ENCODE peak calls at places on chromosomes 13 and 19, in eight cellular contexts. One of them, this sample, is unnamed.

GRCh38 chr19:2325261-2326046 is 2.9 kb downstream of the LSM7 start:
- DNase-seq in AG10803: no peak
- DNase-seq in chondrocyte: no peak
- DNase-seq in DND-41: no peak
- DNase-seq in dorsolateral prefrontal cortex: peak
- DNase-seq in coronary artery: no peak
- DNase-seq in heart left ventricle: no peak
- DNase-seq in fibroblast of pulmonary artery: no peak
- DNase-seq in this sample: no peak

GRCh38 chr13:70923863-70924752 is 815.9 kb upstream of the KLHL1 start:
- DNase-seq in AG10803: no peak
- DNase-seq in chondrocyte: peak
- DNase-seq in DND-41: no peak
- DNase-seq in dorsolateral prefrontal cortex: no peak
- DNase-seq in coronary artery: no peak
- DNase-seq in heart left ventricle: no peak
- DNase-seq in fibroblast of pulmonary artery: peak
- DNase-seq in this sample: no peak

GRCh38 chr13:30149248-30149647 is 158.1 kb downstream of the KATNAL1 start:
- DNase-seq in AG10803: no peak
- DNase-seq in chondrocyte: peak
- DNase-seq in DND-41: no peak
- DNase-seq in dorsolateral prefrontal cortex: no peak
- DNase-seq in coronary artery: no peak
- DNase-seq in heart left ventricle: no peak
- DNase-seq in fibroblast of pulmonary artery: no peak
- DNase-seq in this sample: no peak

GRCh38 chr13:27168086-27168485 is 3.5 kb downstream of the USP12 start:
- DNase-seq in AG10803: no peak
- DNase-seq in chondrocyte: no peak
- DNase-seq in DND-41: no peak
- DNase-seq in dorsolateral prefrontal cortex: no peak
- DNase-seq in coronary artery: no peak
- DNase-seq in heart left ventricle: no peak
- DNase-seq in fibroblast of pulmonary artery: no peak
- DNase-seq in this sample: no peak

GRCh38 chr19:49224856-49225255 is 67.3 kb downstream of the TRPM4 start:
- DNase-seq in AG10803: peak
- DNase-seq in chondrocyte: peak
- DNase-seq in DND-41: peak
- DNase-seq in dorsolateral prefrontal cortex: no peak
- DNase-seq in coronary artery: no peak
- DNase-seq in heart left ventricle: peak
- DNase-seq in fibroblast of pulmonary artery: peak
- DNase-seq in this sample: no peak

GRCh38 chr19:32901504-32902161 is 32.1 kb upstream of the SLC7A9 start:
- DNase-seq in AG10803: no peak
- DNase-seq in chondrocyte: no peak
- DNase-seq in DND-41: no peak
- DNase-seq in dorsolateral prefrontal cortex: no peak
- DNase-seq in coronary artery: no peak
- DNase-seq in heart left ventricle: no peak
- DNase-seq in fibroblast of pulmonary artery: no peak
- DNase-seq in this sample: no peak

GRCh38 chr19:39411006-39411831 is 1.2 kb upstream of the PLEKHG2 start:
- DNase-seq in AG10803: peak
- DNase-seq in chondrocyte: no peak
- DNase-seq in DND-41: no peak
- DNase-seq in dorsolateral prefrontal cortex: no peak
- DNase-seq in coronary artery: peak
- DNase-seq in heart left ventricle: no peak
- DNase-seq in fibroblast of pulmonary artery: peak
- DNase-seq in this sample: no peak

GRCh38 chr19:17829855-17830566 is 8.7 kb upstream of the INSL3 start:
- DNase-seq in AG10803: peak
- DNase-seq in chondrocyte: no peak
- DNase-seq in DND-41: no peak
- DNase-seq in dorsolateral prefrontal cortex: peak
- DNase-seq in coronary artery: no peak
- DNase-seq in heart left ventricle: no peak
- DNase-seq in fibroblast of pulmonary artery: peak
- DNase-seq in this sample: no peak

GRCh38 chr19:1163934-1164683 is 10.0 kb downstream of the SBNO2 start:
- DNase-seq in AG10803: no peak
- DNase-seq in chondrocyte: peak
- DNase-seq in DND-41: no peak
- DNase-seq in dorsolateral prefrontal cortex: no peak
- DNase-seq in coronary artery: no peak
- DNase-seq in heart left ventricle: no peak
- DNase-seq in fibroblast of pulmonary artery: no peak
- DNase-seq in this sample: no peak

GRCh38 chr19:28486934-28487333 is 726.0 kb downstream of the UQCRFS1 start:
- DNase-seq in AG10803: no peak
- DNase-seq in chondrocyte: no peak
- DNase-seq in DND-41: peak
- DNase-seq in dorsolateral prefrontal cortex: no peak
- DNase-seq in coronary artery: no peak
- DNase-seq in heart left ventricle: no peak
- DNase-seq in fibroblast of pulmonary artery: no peak
- DNase-seq in this sample: no peak

GRCh38 chr19:28488006-28488405 is 724.9 kb downstream of the UQCRFS1 start:
- DNase-seq in AG10803: no peak
- DNase-seq in chondrocyte: no peak
- DNase-seq in DND-41: no peak
- DNase-seq in dorsolateral prefrontal cortex: no peak
- DNase-seq in coronary artery: no peak
- DNase-seq in heart left ventricle: no peak
- DNase-seq in fibroblast of pulmonary artery: no peak
- DNase-seq in this sample: no peak

GRCh38 chr19:28492201-28492600 is 720.8 kb downstream of the UQCRFS1 start:
- DNase-seq in AG10803: no peak
- DNase-seq in chondrocyte: no peak
- DNase-seq in DND-41: no peak
- DNase-seq in dorsolateral prefrontal cortex: no peak
- DNase-seq in coronary artery: no peak
- DNase-seq in heart left ventricle: no peak
- DNase-seq in fibroblast of pulmonary artery: no peak
- DNase-seq in this sample: no peak

GRCh38 chr19:28492616-28493015 is 720.3 kb downstream of the UQCRFS1 start:
- DNase-seq in AG10803: no peak
- DNase-seq in chondrocyte: no peak
- DNase-seq in DND-41: no peak
- DNase-seq in dorsolateral prefrontal cortex: no peak
- DNase-seq in coronary artery: no peak
- DNase-seq in heart left ventricle: no peak
- DNase-seq in fibroblast of pulmonary artery: no peak
- DNase-seq in this sample: no peak

DNA sequence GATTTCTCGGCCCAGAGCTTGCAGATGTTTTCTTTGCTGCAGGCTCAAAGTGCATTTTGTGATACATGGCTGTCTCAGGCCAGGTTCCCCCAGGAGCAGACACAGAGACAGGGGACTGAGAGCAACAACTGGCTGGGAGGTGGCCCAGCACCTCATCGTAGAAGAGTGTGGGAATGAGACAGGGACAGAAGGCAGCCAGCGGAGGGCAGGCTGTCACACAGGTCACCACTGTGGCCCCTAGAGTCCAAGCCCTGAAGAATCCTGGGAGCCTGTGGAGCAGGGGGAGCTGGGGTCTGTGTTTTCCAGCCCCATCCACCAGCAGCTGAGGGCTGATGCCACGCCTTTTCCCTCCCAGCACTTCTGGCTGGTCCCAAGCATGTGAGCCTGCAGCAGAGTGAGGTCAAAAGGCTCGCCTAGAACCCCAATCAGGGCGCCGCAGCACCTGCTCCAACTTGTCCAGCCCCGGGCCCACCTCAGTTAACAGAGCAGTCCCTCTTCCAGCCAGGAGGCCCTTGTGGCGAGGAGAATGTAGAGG is 723.8 kb downstream of the UQCRFS1 start:
- DNase-seq in AG10803: no peak
- DNase-seq in chondrocyte: no peak
- DNase-seq in DND-41: no peak
- DNase-seq in dorsolateral prefrontal cortex: no peak
- DNase-seq in coronary artery: no peak
- DNase-seq in heart left ventricle: no peak
- DNase-seq in fibroblast of pulmonary artery: no peak
- DNase-seq in this sample: no peak
- TF ChIP-seq CTCF in AG10803: no peak
- TF ChIP-seq CTCF in chondrocyte: no peak
- TF ChIP-seq CTCF in DND-41: peak
- TF ChIP-seq CTCF in dorsolateral prefrontal cortex: no peak
- TF ChIP-seq CTCF in coronary artery: no peak
- TF ChIP-seq CTCF in heart left ventricle: no peak
- TF ChIP-seq CTCF in fibroblast of pulmonary artery: no peak
- TF ChIP-seq CTCF in this sample: no peak

DNA sequence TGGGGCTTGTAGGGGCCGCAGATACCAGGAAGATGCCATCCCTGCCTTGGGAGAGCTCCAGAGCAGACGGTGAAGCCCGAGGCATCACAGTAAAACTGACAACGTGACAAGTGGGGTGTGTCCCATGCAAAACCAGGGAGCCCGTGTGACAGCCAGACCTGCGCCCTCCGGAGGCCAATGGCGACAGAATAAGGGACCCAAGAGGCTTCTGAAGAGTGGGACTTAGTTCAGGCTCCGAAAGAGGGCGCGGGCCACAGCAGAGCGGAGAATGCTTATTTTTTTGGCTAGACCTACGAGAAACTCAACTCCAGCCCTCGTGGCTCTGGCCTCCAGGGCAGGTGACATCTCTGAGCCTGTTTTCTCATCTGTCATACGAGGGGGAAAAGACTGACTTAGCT is 23.1 kb downstream of the DPP9 start:
- DNase-seq in AG10803: no peak
- DNase-seq in chondrocyte: peak
- DNase-seq in DND-41: no peak
- DNase-seq in dorsolateral prefrontal cortex: no peak
- DNase-seq in coronary artery: no peak
- DNase-seq in heart left ventricle: no peak
- DNase-seq in fibroblast of pulmonary artery: no peak
- DNase-seq in this sample: no peak
- TF ChIP-seq CTCF in AG10803: no peak
- TF ChIP-seq CTCF in chondrocyte: peak
- TF ChIP-seq CTCF in DND-41: peak
- TF ChIP-seq CTCF in dorsolateral prefrontal cortex: no peak
- TF ChIP-seq CTCF in coronary artery: no peak
- TF ChIP-seq CTCF in heart left ventricle: no peak
- TF ChIP-seq CTCF in fibroblast of pulmonary artery: no peak
- TF ChIP-seq CTCF in this sample: no peak

GRCh38 chr19:42140125-42140754 is 8.0 kb upstream of the POU2F2 start:
- DNase-seq in AG10803: peak
- DNase-seq in chondrocyte: no peak
- DNase-seq in DND-41: peak
- DNase-seq in dorsolateral prefrontal cortex: no peak
- DNase-seq in coronary artery: no peak
- DNase-seq in heart left ventricle: peak
- DNase-seq in fibroblast of pulmonary artery: peak
- DNase-seq in this sample: peak
- TF ChIP-seq CTCF in AG10803: no peak
- TF ChIP-seq CTCF in chondrocyte: peak
- TF ChIP-seq CTCF in DND-41: peak
- TF ChIP-seq CTCF in dorsolateral prefrontal cortex: no peak
- TF ChIP-seq CTCF in coronary artery: no peak
- TF ChIP-seq CTCF in heart left ventricle: no peak
- TF ChIP-seq CTCF in fibroblast of pulmonary artery: no peak
- TF ChIP-seq CTCF in this sample: no peak

GRCh38 chr13:77506874-77507273 is 28.6 kb upstream of the SCEL start:
- DNase-seq in AG10803: peak
- DNase-seq in chondrocyte: no peak
- DNase-seq in DND-41: no peak
- DNase-seq in dorsolateral prefrontal cortex: no peak
- DNase-seq in coronary artery: no peak
- DNase-seq in heart left ventricle: no peak
- DNase-seq in fibroblast of pulmonary artery: no peak
- DNase-seq in this sample: no peak
- TF ChIP-seq CTCF in AG10803: peak
- TF ChIP-seq CTCF in chondrocyte: peak
- TF ChIP-seq CTCF in DND-41: peak
- TF ChIP-seq CTCF in dorsolateral prefrontal cortex: peak
- TF ChIP-seq CTCF in coronary artery: no peak
- TF ChIP-seq CTCF in heart left ventricle: peak
- TF ChIP-seq CTCF in fibroblast of pulmonary artery: peak
- TF ChIP-seq CTCF in this sample: peak

This sample was measured in mesothelial cell of epicardium.